ENCODE peak calls at places on chromosomes 7 and 10, in nine cellular contexts. N is cerebellum; G is CD4-positive, alpha-beta memory T cell; R is NCI-H1417; U is GM23248; L is left cardiac atrium; I is T-helper 9 cell; S is astrocyte of the cerebellum; V is T-cell. X is an unnamed sample.

GRCh38 chr7:48165157-48165556 is 6.1 kb upstream of the ABCA13 start:
- DNase-seq in N (no peak), G (no peak), R (no peak), U (no peak), L (no peak), I (no peak), S (no peak), V (no peak), X (no peak)

GRCh38 chr10:104387130-104387888 is 33.7 kb downstream of the CFAP58 start:
- DNase-seq in N (no peak), G (no peak), R (no peak), U (no peak), L (no peak), I (peak; percentile 0), S (no peak), V (no peak), X (no peak)

GRCh38 chr7:28136885-28137284 is 43.7 kb downstream of the JAZF1 start:
- DNase-seq in N (no peak), G (no peak), R (no peak), U (no peak), L (no peak), I (no peak), S (no peak), V (no peak), X (no peak)

GRCh38 chr10:127441350-127442219 is 107.5 kb upstream of the NPS start:
- DNase-seq in N (no peak), G (no peak), R (no peak), U (no peak), L (no peak), I (no peak), S (no peak), V (no peak), X (no peak)

GRCh38 chr10:114577133-114577532 is 80.9 kb downstream of the ABLIM1 start:
- DNase-seq in N (no peak), G (no peak), R (no peak), U (peak; percentile 85), L (peak; percentile 38), I (no peak), S (peak; percentile 41), V (no peak), X (no peak)

GRCh38 chr7:79968894-79969293 is 165.7 kb upstream of the GNAI1 start:
- DNase-seq in N (no peak), G (no peak), R (no peak), U (no peak), L (no peak), I (no peak), S (no peak), V (no peak), X (no peak)

GRCh38 chr10:86661161-86662025 is 6.9 kb upstream of the LDB3 start:
- DNase-seq in N (peak; percentile 36), G (peak; percentile 14), R (no peak), U (peak; percentile 48), L (peak; percentile 83), I (no peak), S (no peak), V (no peak), X (no peak)

GRCh38 chr10:61285749-61286148 is 167.4 kb downstream of the TMEM26 start:
- DNase-seq in N (no peak), G (no peak), R (no peak), U (peak; percentile 36), L (no peak), I (no peak), S (no peak), V (no peak), X (no peak)

GRCh38 chr7:68185641-68186040 is 1189.0 kb downstream of the TYW1 start:
- DNase-seq in N (no peak), G (no peak), R (peak; percentile 92), U (no peak), L (no peak), I (no peak), S (no peak), V (no peak), X (no peak)

GRCh38 chr7:18429547-18429946 is 66.0 kb upstream of the HDAC9 start:
- DNase-seq in N (no peak), G (no peak), R (no peak), U (peak; percentile 68), L (no peak), I (no peak), S (peak; percentile 18), V (no peak), X (no peak)

GRCh38 chr7:106770191-106770590 is 94.9 kb upstream of the PIK3CG start:
- DNase-seq in N (no peak), G (no peak), R (no peak), U (peak; percentile 88), L (no peak), I (no peak), S (peak; percentile 73), V (no peak), X (no peak)

GRCh38 chr7:23294549-23295400 is 4.4 kb upstream of the MALSU1 start:
- DNase-seq in N (no peak), G (no peak), R (no peak), U (no peak), L (no peak), I (no peak), S (no peak), V (no peak), X (no peak)

GRCh38 chr7:25663877-25664276 is 435.6 kb upstream of the NPVF start:
- DNase-seq in N (no peak), G (no peak), R (no peak), U (no peak), L (no peak), I (no peak), S (no peak), V (no peak), X (no peak)

GRCh38 chr7:45625067-45625466 is 50.9 kb downstream of the ADCY1 start:
- DNase-seq in N (no peak), G (no peak), R (no peak), U (peak; percentile 61), L (no peak), I (no peak), S (no peak), V (no peak), X (no peak)

GRCh38 chr7:845091-845490 is 12.8 kb downstream of the SUN1 start:
- DNase-seq in N (no peak), G (no peak), R (no peak), U (no peak), L (no peak), I (no peak), S (no peak), V (no peak), X (no peak)

GRCh38 chr10:86632951-86633350 is 21.4 kb upstream of the OPN4 start:
- DNase-seq in N (no peak), G (no peak), R (no peak), U (no peak), L (no peak), I (no peak), S (no peak), V (no peak), X (no peak)

GRCh38 chr7:84738583-84739150 is 448.2 kb downstream of the SEMA3D start:
- DNase-seq in N (no peak), G (no peak), R (no peak), U (no peak), L (no peak), I (no peak), S (no peak), V (no peak), X (no peak)

GRCh38 chr7:95886501-95887090 is 114.2 kb downstream of the DYNC1I1 start:
- DNase-seq in N (no peak), G (no peak), R (no peak), U (peak; percentile 22), L (no peak), I (no peak), S (no peak), V (no peak), X (no peak)

GRCh38 chr7:112423987-112424386 is 26.3 kb upstream of the IFRD1 start:
- DNase-seq in N (no peak), G (no peak), R (no peak), U (no peak), L (no peak), I (no peak), S (no peak), V (no peak), X (no peak)

GRCh38 chr10:36026656-36027390 is 384.7 kb upstream of the FZD8 start:
- DNase-seq in N (no peak), G (no peak), R (no peak), U (peak; percentile 69), L (no peak), I (no peak), S (no peak), V (no peak), X (no peak)

GRCh38 chr7:12239821-12240220 is 28.7 kb downstream of the TMEM106B start:
- DNase-seq in N (no peak), G (no peak), R (no peak), U (no peak), L (no peak), I (no peak), S (no peak), V (no peak), X (no peak)

GRCh38 chr10:36766921-36767320 is 358.5 kb upstream of the ANKRD30A start:
- DNase-seq in N (no peak), G (no peak), R (no peak), U (no peak), L (no peak), I (no peak), S (no peak), V (no peak), X (no peak)

GRCh38 chr7:80095545-80095944 is 39.1 kb upstream of the GNAI1 start:
- DNase-seq in N (peak; percentile 32), G (no peak), R (no peak), U (peak; percentile 59), L (no peak), I (no peak), S (no peak), V (no peak), X (no peak)